ENCODE peak calls at places on chromosomes 3 and 15, in five cellular contexts. One of them, this sample, is unnamed.

GRCh38 chr15:85568261-85568808 is 187.9 kb downstream of the AKAP13 start:
- DNase-seq in fibroblast of pulmonary artery: no peak
- DNase-seq in AG09309: no peak
- DNase-seq in mammary epithelial cell: no peak
- DNase-seq in ovary: no peak
- DNase-seq in this sample: no peak

GRCh38 chr15:85792872-85793621 is 1.7 kb downstream of the KLHL25 start:
- DNase-seq in mammary epithelial cell: peak
- DNase-seq in fibroblast of pulmonary artery: no peak
- DNase-seq in ovary: no peak
- DNase-seq in AG09309: no peak
- DNase-seq in this sample: no peak

GRCh38 chr3:104546301-104546700 is 820.4 kb upstream of the ALCAM start:
- DNase-seq in AG09309: no peak
- DNase-seq in mammary epithelial cell: peak
- DNase-seq in fibroblast of pulmonary artery: no peak
- DNase-seq in ovary: no peak
- DNase-seq in this sample: no peak

GRCh38 chr3:128969993-128970740 is 23.7 kb downstream of the CFAP92 start:
- DNase-seq in mammary epithelial cell: no peak
- DNase-seq in AG09309: no peak
- DNase-seq in ovary: peak
- DNase-seq in fibroblast of pulmonary artery: peak
- DNase-seq in this sample: peak

GRCh38 chr3:45994661-45995369 is 809 bp downstream of the FYCO1 start:
- DNase-seq in fibroblast of pulmonary artery: no peak
- DNase-seq in ovary: peak
- DNase-seq in AG09309: no peak
- DNase-seq in mammary epithelial cell: no peak
- DNase-seq in this sample: no peak

GRCh38 chr3:125025647-125026046 is 30.1 kb downstream of the HEG1 start:
- DNase-seq in fibroblast of pulmonary artery: no peak
- DNase-seq in AG09309: no peak
- DNase-seq in mammary epithelial cell: no peak
- DNase-seq in ovary: no peak
- DNase-seq in this sample: no peak

GRCh38 chr3:181717505-181717904 is 5.8 kb downstream of the SOX2 start:
- DNase-seq in ovary: no peak
- DNase-seq in mammary epithelial cell: no peak
- DNase-seq in fibroblast of pulmonary artery: no peak
- DNase-seq in AG09309: no peak
- DNase-seq in this sample: no peak

GRCh38 chr15:66650433-66650832 is 51.6 kb upstream of the SMAD6 start:
- DNase-seq in AG09309: no peak
- DNase-seq in ovary: no peak
- DNase-seq in fibroblast of pulmonary artery: no peak
- DNase-seq in mammary epithelial cell: no peak
- DNase-seq in this sample: no peak

GRCh38 chr3:189001559-189001958 is 170.2 kb upstream of the TPRG1 start:
- DNase-seq in fibroblast of pulmonary artery: peak
- DNase-seq in ovary: no peak
- DNase-seq in mammary epithelial cell: peak
- DNase-seq in AG09309: peak
- DNase-seq in this sample: no peak

GRCh38 chr3:44478606-44479094 is 1.2 kb upstream of the ZNF445 start:
- DNase-seq in AG09309: no peak
- DNase-seq in ovary: no peak
- DNase-seq in fibroblast of pulmonary artery: no peak
- DNase-seq in mammary epithelial cell: no peak
- DNase-seq in this sample: no peak

GRCh38 chr3:73772599-73772998 is 147.9 kb upstream of the PDZRN3 start:
- DNase-seq in ovary: no peak
- DNase-seq in mammary epithelial cell: no peak
- DNase-seq in AG09309: no peak
- DNase-seq in fibroblast of pulmonary artery: no peak
- DNase-seq in this sample: no peak

GRCh38 chr3:177686671-177687070 is 489.4 kb upstream of the TBL1XR1 start:
- DNase-seq in mammary epithelial cell: no peak
- DNase-seq in ovary: no peak
- DNase-seq in fibroblast of pulmonary artery: no peak
- DNase-seq in AG09309: no peak
- DNase-seq in this sample: no peak

GRCh38 chr3:35883929-35884328 is 244.6 kb downstream of the ARPP21 start:
- DNase-seq in AG09309: no peak
- DNase-seq in ovary: no peak
- DNase-seq in mammary epithelial cell: no peak
- DNase-seq in fibroblast of pulmonary artery: no peak
- DNase-seq in this sample: no peak

GRCh38 chr15:100141304-100142080 is 200.3 kb downstream of the ADAMTS17 start:
- DNase-seq in AG09309: no peak
- DNase-seq in ovary: no peak
- DNase-seq in fibroblast of pulmonary artery: no peak
- DNase-seq in mammary epithelial cell: no peak
- DNase-seq in this sample: no peak

GRCh38 chr3:46409735-46410489 is 2.9 kb downstream of the CCRL2 start:
- DNase-seq in ovary: no peak
- DNase-seq in fibroblast of pulmonary artery: no peak
- DNase-seq in mammary epithelial cell: no peak
- DNase-seq in AG09309: no peak
- DNase-seq in this sample: no peak

GRCh38 chr3:159751141-159751540 is 237.5 kb upstream of the IL12A start:
- DNase-seq in ovary: no peak
- DNase-seq in fibroblast of pulmonary artery: no peak
- DNase-seq in AG09309: peak
- DNase-seq in mammary epithelial cell: no peak
- DNase-seq in this sample: no peak

GRCh38 chr3:190044142-190044541 is 76.6 kb downstream of the P3H2 start:
- DNase-seq in mammary epithelial cell: peak
- DNase-seq in fibroblast of pulmonary artery: peak
- DNase-seq in AG09309: no peak
- DNase-seq in ovary: no peak
- DNase-seq in this sample: no peak

GRCh38 chr3:50254577-50255250 is 14.2 kb upstream of the SEMA3B start:
- DNase-seq in mammary epithelial cell: peak
- DNase-seq in AG09309: no peak
- DNase-seq in fibroblast of pulmonary artery: peak
- DNase-seq in ovary: peak
- DNase-seq in this sample: no peak

GRCh38 chr3:187941135-187941847 is 196.0 kb upstream of the BCL6 start:
- DNase-seq in mammary epithelial cell: no peak
- DNase-seq in AG09309: no peak
- DNase-seq in ovary: no peak
- DNase-seq in fibroblast of pulmonary artery: no peak
- DNase-seq in this sample: no peak

GRCh38 chr15:47974724-47975123 is 146.1 kb upstream of the SLC24A5 start:
- DNase-seq in fibroblast of pulmonary artery: no peak
- DNase-seq in mammary epithelial cell: no peak
- DNase-seq in ovary: no peak
- DNase-seq in AG09309: no peak
- DNase-seq in this sample: no peak

GRCh38 chr15:78207641-78208340 is 26.6 kb downstream of the ACSBG1 start:
- DNase-seq in mammary epithelial cell: no peak
- DNase-seq in fibroblast of pulmonary artery: no peak
- DNase-seq in AG09309: no peak
- DNase-seq in ovary: no peak
- DNase-seq in this sample: no peak

GRCh38 chr3:142353571-142353970 is 94.3 kb downstream of the XRN1 start:
- DNase-seq in fibroblast of pulmonary artery: peak
- DNase-seq in AG09309: no peak
- DNase-seq in ovary: no peak
- DNase-seq in mammary epithelial cell: no peak
- DNase-seq in this sample: no peak

GRCh38 chr3:173891272-173892100 is 493.9 kb downstream of the NLGN1 start:
- DNase-seq in AG09309: no peak
- DNase-seq in mammary epithelial cell: no peak
- DNase-seq in ovary: no peak
- DNase-seq in fibroblast of pulmonary artery: no peak
- DNase-seq in this sample: no peak

GRCh38 chr3:56928379-56929068 is 126.8 kb upstream of the ARHGEF3 start:
- DNase-seq in fibroblast of pulmonary artery: peak
- DNase-seq in AG09309: no peak
- DNase-seq in mammary epithelial cell: no peak
- DNase-seq in ovary: no peak
- DNase-seq in this sample: peak

GRCh38 chr3:128849776-128850542 is 29.5 kb upstream of the ACAD9 start:
- DNase-seq in mammary epithelial cell: no peak
- DNase-seq in AG09309: peak
- DNase-seq in fibroblast of pulmonary artery: peak
- DNase-seq in ovary: no peak
- DNase-seq in this sample: no peak

GRCh38 chr3:47419083-47420043 is 38.5 kb downstream of the PTPN23 start:
- DNase-seq in mammary epithelial cell: no peak
- DNase-seq in AG09309: no peak
- DNase-seq in ovary: no peak
- DNase-seq in fibroblast of pulmonary artery: no peak
- DNase-seq in this sample: no peak

GRCh38 chr3:111936967-111937366 is 41.9 kb upstream of the ABHD10 start:
- DNase-seq in mammary epithelial cell: no peak
- DNase-seq in AG09309: no peak
- DNase-seq in ovary: no peak
- DNase-seq in fibroblast of pulmonary artery: peak
- DNase-seq in this sample: no peak

GRCh38 chr3:188929138-188929537 is 242.6 kb upstream of the TPRG1 start:
- DNase-seq in fibroblast of pulmonary artery: no peak
- DNase-seq in ovary: no peak
- DNase-seq in mammary epithelial cell: peak
- DNase-seq in AG09309: no peak
- DNase-seq in this sample: peak

GRCh38 chr3:123499316-123499715 is 50.4 kb upstream of the ADCY5 start:
- DNase-seq in fibroblast of pulmonary artery: peak
- DNase-seq in mammary epithelial cell: no peak
- DNase-seq in ovary: no peak
- DNase-seq in AG09309: peak
- DNase-seq in this sample: no peak

GRCh38 chr3:1987983-1988382 is 110.7 kb upstream of the CNTN4 start:
- DNase-seq in mammary epithelial cell: no peak
- DNase-seq in AG09309: no peak
- DNase-seq in fibroblast of pulmonary artery: peak
- DNase-seq in ovary: no peak
- DNase-seq in this sample: peak
- TF ChIP-seq CTCF in mammary epithelial cell: no peak
- TF ChIP-seq CTCF in AG09309: no peak
- TF ChIP-seq CTCF in fibroblast of pulmonary artery: peak
- TF ChIP-seq CTCF in ovary: no peak
- TF ChIP-seq CTCF in this sample: no peak

GRCh38 chr3:126212629-126213375 is 32.4 kb upstream of the ALDH1L1 start:
- DNase-seq in mammary epithelial cell: no peak
- DNase-seq in fibroblast of pulmonary artery: peak
- DNase-seq in ovary: peak
- DNase-seq in AG09309: no peak
- DNase-seq in this sample: peak
- TF ChIP-seq CTCF in mammary epithelial cell: no peak
- TF ChIP-seq CTCF in fibroblast of pulmonary artery: peak
- TF ChIP-seq CTCF in ovary: no peak
- TF ChIP-seq CTCF in AG09309: peak
- TF ChIP-seq CTCF in this sample: peak

GRCh38 chr15:45827275-45827674 is 192.4 kb downstream of the SQOR start:
- DNase-seq in fibroblast of pulmonary artery: peak
- DNase-seq in mammary epithelial cell: no peak
- DNase-seq in ovary: no peak
- DNase-seq in AG09309: no peak
- DNase-seq in this sample: no peak
- TF ChIP-seq CTCF in fibroblast of pulmonary artery: no peak
- TF ChIP-seq CTCF in mammary epithelial cell: no peak
- TF ChIP-seq CTCF in ovary: no peak
- TF ChIP-seq CTCF in AG09309: no peak
- TF ChIP-seq CTCF in this sample: no peak

DNA sequence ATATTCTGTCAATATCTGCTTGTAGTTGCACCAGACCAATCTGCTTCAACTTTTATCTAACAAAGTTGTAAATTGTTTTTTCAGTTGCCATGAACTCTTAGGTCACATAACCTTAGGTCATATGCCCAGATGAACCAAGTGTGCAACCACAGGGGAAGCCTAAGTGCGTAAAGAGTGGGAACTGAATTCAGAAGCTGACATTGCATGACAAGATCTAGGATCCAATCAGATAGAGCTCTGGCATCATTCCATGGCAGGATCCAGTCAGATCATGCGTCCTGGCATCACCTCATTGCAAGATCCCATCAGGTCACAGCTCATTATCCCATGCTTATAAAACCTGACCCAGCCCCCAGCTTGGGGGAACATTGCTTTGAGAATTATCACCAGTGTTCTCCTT is 18.9 kb upstream of the IFT57 start:
- DNase-seq in mammary epithelial cell: no peak
- DNase-seq in AG09309: no peak
- DNase-seq in ovary: no peak
- DNase-seq in fibroblast of pulmonary artery: no peak
- DNase-seq in this sample: no peak
- TF ChIP-seq CTCF in mammary epithelial cell: no peak
- TF ChIP-seq CTCF in AG09309: no peak
- TF ChIP-seq CTCF in ovary: no peak
- TF ChIP-seq CTCF in fibroblast of pulmonary artery: no peak
- TF ChIP-seq CTCF in this sample: no peak

GRCh38 chr15:41695750-41696436 is 35.7 kb downstream of the MGA start:
- DNase-seq in mammary epithelial cell: peak
- DNase-seq in ovary: no peak
- DNase-seq in AG09309: no peak
- DNase-seq in fibroblast of pulmonary artery: peak
- DNase-seq in this sample: no peak
- TF ChIP-seq CTCF in mammary epithelial cell: no peak
- TF ChIP-seq CTCF in ovary: no peak
- TF ChIP-seq CTCF in AG09309: no peak
- TF ChIP-seq CTCF in fibroblast of pulmonary artery: peak
- TF ChIP-seq CTCF in this sample: no peak

GRCh38 chr15:74179983-74180688 is 6.6 kb downstream of the ISLR start:
- DNase-seq in fibroblast of pulmonary artery: peak
- DNase-seq in mammary epithelial cell: peak
- DNase-seq in AG09309: no peak
- DNase-seq in ovary: no peak
- DNase-seq in this sample: no peak
- TF ChIP-seq CTCF in fibroblast of pulmonary artery: peak
- TF ChIP-seq CTCF in mammary epithelial cell: no peak
- TF ChIP-seq CTCF in AG09309: no peak
- TF ChIP-seq CTCF in ovary: no peak
- TF ChIP-seq CTCF in this sample: no peak

This sample was measured in Calu3.